ENCODE peak calls at places on chromosomes 1 and 21, in eight cellular contexts. H is astrocyte, C is astrocyte of the spinal cord, S is WERI-Rb-1, L is cardiac fibroblast, B is psoas muscle, K is body of pancreas, Q is BE2C. T is an unnamed sample.

GRCh38 chr1:21490774-21491482 is 18.3 kb upstream of the ALPL start:
- DNase-seq in K (peak), H (peak), B (no peak), Q (peak), L (peak), S (peak), C (peak), T (peak)

GRCh38 chr1:37479255-37480124 is 5.1 kb downstream of the ZC3H12A start:
- DNase-seq in K (peak), S (peak), L (peak), Q (no peak), C (peak), H (peak), B (peak), T (peak)

GRCh38 chr1:182616130-182617074 is 12.2 kb upstream of the RGS16 start:
- DNase-seq in Q (peak), K (peak), S (no peak), B (peak), C (peak), L (no peak), H (peak), T (peak)

GRCh38 chr1:41516168-41516961 is 31.9 kb upstream of the EDN2 start:
- DNase-seq in S (peak), B (peak), K (peak), C (peak), Q (peak), L (peak), H (peak), T (peak)

GRCh38 chr1:203517426-203517974 is 23.5 kb downstream of the OPTC start:
- DNase-seq in Q (peak), B (no peak), C (no peak), K (no peak), S (no peak), L (no peak), H (no peak), T (no peak)

GRCh38 chr21:37193006-37193405 is 74.1 kb downstream of the VPS26C start:
- DNase-seq in K (no peak), C (no peak), L (no peak), B (no peak), H (no peak), Q (no peak), S (no peak), T (no peak)

GRCh38 chr1:245316791-245317190 is 162.0 kb downstream of the KIF26B start:
- DNase-seq in Q (no peak), S (no peak), H (no peak), L (no peak), K (no peak), B (no peak), C (no peak), T (no peak)

GRCh38 chr1:26907071-26907922 is 6.5 kb downstream of the NR0B2 start:
- DNase-seq in H (peak), L (peak), Q (peak), C (peak), K (peak), B (peak), S (no peak), T (peak)

GRCh38 chr1:115929846-115930245 is 46.5 kb upstream of the SLC22A15 start:
- DNase-seq in H (peak), Q (peak), K (no peak), C (peak), L (peak), S (no peak), B (no peak), T (peak)

GRCh38 chr21:14716761-14717396 is 170.8 kb upstream of the SAMSN1 start:
- DNase-seq in B (no peak), L (no peak), S (no peak), K (no peak), C (no peak), Q (no peak), H (no peak), T (no peak)

GRCh38 chr21:39523398-39523797 is 71.6 kb downstream of the SH3BGR start:
- DNase-seq in Q (no peak), L (no peak), C (no peak), K (peak), S (no peak), B (no peak), H (no peak), T (peak)

GRCh38 chr1:70487910-70488665 is 77.0 kb downstream of the CTH start:
- DNase-seq in K (peak), S (peak), H (peak), L (peak), C (peak), Q (peak), B (no peak), T (peak)

GRCh38 chr1:18261891-18262290 is 154.3 kb downstream of the IGSF21 start:
- DNase-seq in B (no peak), H (no peak), L (no peak), C (no peak), Q (no peak), S (no peak), K (no peak), T (no peak)

GRCh38 chr1:55213885-55214213 is 1.3 kb downstream of the USP24 start:
- DNase-seq in S (peak), B (no peak), Q (peak), L (no peak), K (no peak), H (no peak), C (no peak), T (no peak)

GRCh38 chr1:112267929-112268328 is 128.1 kb upstream of the CTTNBP2NL start:
- DNase-seq in Q (no peak), K (peak), L (peak), S (no peak), H (no peak), B (peak), C (no peak), T (no peak)

GRCh38 chr1:57831624-57832023 is 407.8 kb upstream of the DAB1 start:
- DNase-seq in Q (no peak), C (peak), H (peak), S (no peak), B (no peak), L (peak), K (no peak), T (peak)

GRCh38 chr1:16324456-16324890 is 27.8 kb downstream of the FBXO42 start:
- DNase-seq in Q (no peak), C (peak), K (peak), S (no peak), L (peak), H (peak), B (no peak), T (peak)

GRCh38 chr1:33137800-33138199 is 44.0 kb downstream of the TRIM62 start:
- DNase-seq in Q (peak), S (peak), L (peak), C (no peak), H (no peak), K (no peak), B (peak), T (peak)

GRCh38 chr1:150221552-150221951 is 14.4 kb downstream of the ANP32E start:
- DNase-seq in S (peak), Q (no peak), L (peak), B (no peak), K (no peak), H (no peak), C (peak), T (peak)

GRCh38 chr1:19814681-19815503 is at the start of gene RNF186:
- DNase-seq in H (no peak), L (no peak), S (no peak), C (no peak), Q (no peak), B (peak), K (peak), T (no peak)

GRCh38 chr1:21705303-21705980 is 36.3 kb upstream of the RAP1GAP start:
- DNase-seq in Q (no peak), S (no peak), K (no peak), B (no peak), L (no peak), H (no peak), C (no peak), T (no peak)

GRCh38 chr1:30478288-30478687 is 245.1 kb downstream of the MATN1 start:
- DNase-seq in K (no peak), H (no peak), C (no peak), S (no peak), Q (no peak), B (no peak), L (no peak), T (no peak)

GRCh38 chr21:38351961-38352521 is 95.2 kb downstream of the KCNJ15 start:
- DNase-seq in B (no peak), Q (no peak), L (peak), C (peak), H (peak), K (no peak), S (no peak), T (peak)

GRCh38 chr1:193070942-193071341 is 11.5 kb downstream of the RO60 start:
- DNase-seq in K (no peak), L (no peak), Q (no peak), C (peak), S (peak), H (no peak), B (no peak), T (no peak)

GRCh38 chr1:23718482-23718881 is 24.8 kb upstream of the ELOA start:
- DNase-seq in Q (peak), B (no peak), K (no peak), H (no peak), C (peak), L (peak), S (peak), T (peak)

GRCh38 chr1:75791022-75791421 is 5.0 kb downstream of the RABGGTB start:
- DNase-seq in H (peak), B (no peak), S (no peak), C (peak), Q (no peak), K (no peak), L (peak), T (peak)

GRCh38 chr1:206895320-206895719 is 1.9 kb upstream of the IL24 start:
- DNase-seq in L (no peak), Q (no peak), H (no peak), B (no peak), C (no peak), K (no peak), S (peak), T (no peak)

GRCh38 chr1:95033843-95034242 is 38.9 kb downstream of the ALG14 start:
- DNase-seq in C (no peak), S (no peak), Q (no peak), K (no peak), H (peak), L (no peak), B (no peak), T (no peak)

GRCh38 chr1:90721210-90722194 is 4.4 kb upstream of the BARHL2 start:
- DNase-seq in S (peak), Q (peak), B (no peak), H (peak), C (peak), L (peak), K (peak), T (peak)

GRCh38 chr1:12644237-12644636 is 352 bp downstream of the AADACL4 start:
- DNase-seq in L (no peak), B (peak), C (no peak), K (no peak), H (no peak), S (no peak), Q (no peak), T (no peak)

GRCh38 chr1:151284013-151284577 is 2.0 kb downstream of the ZNF687 start:
- DNase-seq in H (no peak), B (no peak), L (no peak), S (peak), Q (no peak), K (peak), C (no peak), T (no peak)

GRCh38 chr1:244395965-244396364 is 55.7 kb downstream of the ADSS2 start:
- DNase-seq in B (no peak), C (no peak), H (no peak), S (no peak), L (no peak), Q (no peak), K (no peak), T (no peak)

GRCh38 chr21:33308586-33309490 is 15.9 kb upstream of the IFNAR1 start:
- DNase-seq in L (no peak), C (peak), K (no peak), S (no peak), H (peak), B (no peak), Q (peak), T (peak)

GRCh38 chr1:94792473-94792875 is 27.7 kb upstream of the SLC44A3 start:
- DNase-seq in L (peak), K (no peak), Q (no peak), B (no peak), C (no peak), S (no peak), H (no peak), T (peak)

DNA sequence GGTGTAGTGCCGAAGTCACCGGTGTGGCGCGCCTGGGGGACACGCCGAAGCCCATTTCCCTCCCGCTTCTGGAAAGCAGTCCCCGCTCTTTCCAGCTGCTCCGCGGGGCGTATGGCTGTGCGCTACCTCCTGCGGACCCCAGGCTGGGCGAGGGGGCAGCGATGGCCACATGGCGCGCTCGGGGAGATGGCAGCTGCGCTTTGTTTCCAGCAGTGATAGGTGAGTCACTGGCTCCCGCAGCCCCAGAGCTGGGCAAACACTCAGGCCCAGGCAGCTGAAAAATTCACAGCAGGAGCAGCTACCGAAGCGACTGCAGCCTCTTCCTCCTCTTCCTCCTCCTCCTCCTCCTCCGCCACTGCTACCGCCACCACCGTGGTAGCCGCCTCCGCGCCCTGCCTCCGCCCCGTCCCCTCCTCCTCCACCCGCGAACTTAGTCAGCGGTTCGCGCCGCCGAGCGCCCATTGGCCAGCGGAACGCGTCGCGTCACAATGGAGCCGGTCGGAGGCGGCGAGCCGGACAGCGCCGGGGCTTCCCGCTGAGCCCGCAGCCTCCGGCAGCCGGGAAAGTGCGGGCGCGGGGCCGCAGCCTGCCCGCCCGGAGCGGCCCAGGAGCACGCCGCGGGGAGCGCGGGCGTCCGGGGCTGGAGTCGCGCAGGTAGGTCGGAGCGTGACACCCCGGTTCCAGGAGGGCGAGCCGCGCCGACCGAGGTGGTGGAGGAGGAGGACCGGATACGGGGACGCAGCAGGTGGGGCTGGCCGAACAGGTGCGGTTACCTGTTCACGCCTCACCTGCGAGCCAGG is at the start of gene LRRC8B:
- DNase-seq in H (peak), B (peak), L (peak), S (peak), K (peak), C (peak), Q (peak), T (peak)
- TF ChIP-seq CTCF in H (no peak), B (no peak), L (no peak), S (no peak), K (no peak), C (no peak), Q (no peak), T (no peak)

DNA sequence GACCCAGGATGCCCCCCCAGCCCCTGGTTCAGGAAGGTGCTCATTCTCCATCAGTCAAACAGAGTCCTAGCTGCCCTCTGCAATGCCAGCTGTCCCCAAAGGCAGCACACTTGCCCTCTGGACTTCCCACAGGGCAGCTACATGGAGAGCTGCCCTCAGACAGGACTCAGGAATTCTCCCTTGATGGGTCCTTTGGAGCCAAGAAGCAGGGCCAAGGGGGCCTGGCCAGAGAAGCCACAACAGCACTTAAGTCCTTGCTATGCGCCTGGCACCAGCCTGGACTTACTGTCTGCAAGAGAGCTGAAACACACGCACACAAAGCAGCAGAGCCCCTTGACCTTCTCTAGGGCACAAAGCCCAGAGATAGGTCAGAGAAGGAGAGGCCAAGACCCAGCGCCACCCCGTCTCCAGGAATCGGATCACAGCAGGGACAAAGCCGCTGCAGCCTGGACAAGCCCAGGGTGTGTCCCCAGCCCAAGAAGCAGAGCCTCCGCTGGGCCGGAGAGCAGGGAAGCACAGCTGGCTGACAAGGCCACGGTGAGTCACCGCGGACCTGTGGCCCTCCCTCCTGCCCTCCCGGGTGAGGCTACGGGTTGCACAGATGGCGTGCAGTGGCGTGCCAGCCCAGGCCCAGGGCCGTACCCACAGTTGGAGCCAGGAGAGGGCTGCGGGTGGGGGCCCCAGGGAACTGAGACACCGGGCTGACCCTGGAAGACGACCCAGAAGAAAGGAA is 1.7 kb downstream of the WNT9A start:
- DNase-seq in K (peak), L (peak), C (peak), H (peak), S (peak), B (peak), Q (peak), T (peak)
- H3K4me3 ChIP-seq in K (no peak), L (no peak), C (peak), H (peak), S (peak), B (peak), Q (no peak), T (no peak)

GRCh38 chr1:28796321-28797213 is 15.4 kb upstream of the OPRD1 start:
- DNase-seq in C (no peak), H (no peak), B (no peak), Q (peak), S (peak), K (no peak), L (no peak), T (no peak)
- TF ChIP-seq CTCF in C (no peak), H (no peak), B (no peak), Q (peak), S (peak), K (no peak), L (no peak), T (no peak)

GRCh38 chr1:226111865-226112395 is 49.4 kb downstream of the H3-3A start:
- DNase-seq in C (no peak), S (no peak), B (no peak), L (no peak), K (no peak), Q (no peak), H (no peak), T (no peak)
- H3K4me3 ChIP-seq in C (no peak), S (no peak), B (peak), L (no peak), K (no peak), Q (no peak), H (no peak), T (no peak)

DNA sequence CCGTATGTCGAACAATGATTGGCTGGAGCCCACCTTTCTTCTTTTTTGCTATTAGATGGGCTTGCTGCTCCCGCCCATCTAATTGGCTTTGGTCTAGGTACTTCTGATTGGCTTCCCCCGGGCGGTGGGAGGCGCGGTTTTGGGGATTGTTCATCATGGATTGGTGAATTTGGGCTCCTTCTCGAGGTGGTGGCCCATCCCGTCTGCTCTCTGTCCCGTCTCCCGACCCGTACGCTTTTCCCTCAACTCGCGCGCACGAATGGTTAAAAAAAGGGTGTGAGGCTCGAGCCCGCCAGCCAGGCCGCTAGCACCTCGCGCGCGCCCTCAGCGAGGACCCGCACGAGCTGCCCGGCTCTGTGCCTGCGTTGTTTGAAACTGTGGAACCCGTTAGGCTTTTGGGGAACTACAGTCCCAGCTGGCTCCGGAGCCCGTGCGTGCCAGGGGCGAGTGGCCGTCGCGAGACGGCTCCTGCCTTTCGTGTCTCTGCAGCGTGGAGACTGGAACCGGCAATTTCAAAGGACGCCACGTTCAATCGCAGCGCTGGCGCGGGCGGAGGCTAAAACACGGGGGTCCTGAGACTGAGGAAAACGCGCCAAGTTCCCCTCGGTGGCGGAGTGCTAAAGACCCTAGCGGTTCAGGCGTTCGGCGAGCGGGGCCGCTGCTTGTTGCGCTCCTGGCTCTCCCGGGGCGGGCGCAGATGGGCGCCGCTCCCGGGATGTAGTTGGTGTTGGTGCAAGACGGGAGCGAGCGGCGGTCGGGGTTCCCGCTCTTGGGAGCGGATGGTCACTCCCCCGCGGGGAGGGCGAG is at the start of gene USP1:
- DNase-seq in H (peak), B (peak), L (peak), Q (peak), C (peak), S (peak), K (peak), T (peak)
- TF ChIP-seq CTCF in H (no peak), B (no peak), L (no peak), Q (no peak), C (no peak), S (no peak), K (no peak), T (no peak)

GRCh38 chr1:40056519-40057309 is 16.2 kb downstream of the CAP1 start:
- DNase-seq in C (no peak), H (no peak), K (no peak), S (no peak), Q (no peak), B (no peak), L (no peak), T (no peak)

GRCh38 chr1:40050863-40051262 is 10.3 kb downstream of the CAP1 start:
- DNase-seq in K (no peak), H (no peak), B (no peak), S (no peak), C (no peak), Q (no peak), L (no peak), T (no peak)

GRCh38 chr1:40049745-40050144 is 9.2 kb downstream of the CAP1 start:
- DNase-seq in S (no peak), Q (no peak), K (no peak), L (peak), B (no peak), C (no peak), H (peak), T (no peak)

GRCh38 chr1:40057310-40058030 is 16.9 kb downstream of the CAP1 start:
- DNase-seq in H (no peak), B (no peak), Q (no peak), S (no peak), C (no peak), L (no peak), K (no peak), T (no peak)

GRCh38 chr1:40053138-40053887 is 12.8 kb downstream of the CAP1 start:
- DNase-seq in B (no peak), C (no peak), K (no peak), S (peak), H (no peak), L (no peak), Q (no peak), T (no peak)
- H3K4me3 ChIP-seq in B (no peak), C (no peak), K (no peak), S (no peak), H (no peak), L (no peak), Q (no peak), T (no peak)

T was measured in fibroblast of pulmonary artery.